ENCODE peak calls at places on chromosomes 3 and 15, in five cellular contexts. J is GM23338, E is Peyer's patch, X is H9, F is cardiac muscle cell. D is an unnamed sample. For H3K4me1, the result is how much of the 10 kb centered on the place peaks cover.

GRCh38 chr15:60414016-60414682 is 16.4 kb upstream of the ANXA2 start:
- DNase-seq in J (no peak), E (no peak), X (no peak), F (no peak), D (no peak)

GRCh38 chr15:47987908-47988532 is 132.8 kb upstream of the SLC24A5 start:
- DNase-seq in J (peak), E (no peak), X (no peak), F (peak), D (no peak)

GRCh38 chr3:115903843-115904242 is 280.5 kb downstream of the GAP43 start:
- DNase-seq in J (no peak), E (no peak), X (no peak), F (no peak), D (no peak)

GRCh38 chr3:177382944-177383343 is 185.7 kb upstream of the TBL1XR1 start:
- DNase-seq in J (no peak), E (no peak), X (no peak), F (no peak), D (no peak)

GRCh38 chr3:6857510-6857909 is 3.4 kb upstream of the GRM7 start:
- DNase-seq in J (no peak), E (no peak), X (no peak), F (no peak), D (no peak)

GRCh38 chr3:179671709-179672337 is 19.0 kb downstream of the USP13 start:
- DNase-seq in J (no peak), E (no peak), X (no peak), F (no peak), D (no peak)

GRCh38 chr3:196927571-196928453 is 14.5 kb downstream of the NCBP2 start:
- DNase-seq in J (no peak), E (no peak), X (no peak), F (no peak), D (no peak)

GRCh38 chr15:82832601-82833209 is 23.3 kb downstream of the WHAMM start:
- DNase-seq in J (no peak), E (no peak), X (no peak), F (no peak), D (no peak)

GRCh38 chr15:70042553-70043214 is 55.0 kb downstream of the TLE3 start:
- DNase-seq in J (no peak), E (no peak), X (no peak), F (no peak), D (no peak)

GRCh38 chr15:99121207-99121606 is 16.3 kb downstream of the SYNM start:
- DNase-seq in J (no peak), E (no peak), X (no peak), F (no peak), D (no peak)

GRCh38 chr15:94671845-94672524 is 440.6 kb downstream of the MCTP2 start:
- DNase-seq in J (peak), E (no peak), X (peak), F (peak), D (no peak)

GRCh38 chr3:37221407-37221806 is 47.0 kb upstream of the LRRFIP2 start:
- DNase-seq in J (no peak), E (no peak), X (no peak), F (no peak), D (no peak)

GRCh38 chr3:39208463-39209055 is 16.2 kb upstream of the XIRP1 start:
- DNase-seq in J (peak), E (peak), X (peak), F (peak), D (no peak)

GRCh38 chr15:94844533-94845390 is 613.4 kb downstream of the MCTP2 start:
- DNase-seq in J (peak), E (no peak), X (peak), F (peak), D (no peak)

GRCh38 chr3:57530071-57530608 is 14.0 kb downstream of the DNAH12 start:
- DNase-seq in J (no peak), E (no peak), X (no peak), F (no peak), D (no peak)

GRCh38 chr15:35306361-35306981 is 221.4 kb upstream of the NANOGP8 start:
- DNase-seq in J (peak), E (no peak), X (no peak), F (peak), D (no peak)

GRCh38 chr3:13378155-13378554 is 42.0 kb downstream of the NUP210 start:
- DNase-seq in J (no peak), E (no peak), X (no peak), F (no peak), D (no peak)

GRCh38 chr3:50264389-50264963 is 4.5 kb upstream of the SEMA3B start:
- DNase-seq in J (no peak), E (no peak), X (peak), F (peak), D (peak)

GRCh38 chr3:165011557-165011956 is 66.7 kb downstream of the SI start:
- DNase-seq in J (no peak), E (no peak), X (no peak), F (no peak), D (no peak)

GRCh38 chr15:78461171-78461881 is 23.3 kb downstream of the IREB2 start:
- DNase-seq in J (peak), E (no peak), X (no peak), F (no peak), D (no peak)

GRCh38 chr3:195441971-195442572 is 748 bp downstream of the ACAP2 start:
- DNase-seq in J (peak), E (peak), X (peak), F (peak), D (no peak)

GRCh38 chr3:42451546-42452230 is 41.3 kb upstream of the LYZL4 start:
- DNase-seq in J (no peak), E (no peak), X (no peak), F (no peak), D (no peak)

GRCh38 chr3:175002732-175003143 is 143.6 kb downstream of the NAALADL2 start:
- DNase-seq in J (no peak), E (no peak), X (no peak), F (no peak), D (no peak)

GRCh38 chr15:75821946-75822345 is 21.3 kb upstream of the UBE2Q2 start:
- DNase-seq in J (no peak), E (no peak), X (no peak), F (no peak), D (no peak)

GRCh38 chr15:76239786-76240185 is 71.5 kb downstream of the ETFA start:
- DNase-seq in J (no peak), E (no peak), X (no peak), F (no peak), D (no peak)

GRCh38 chr3:151925419-151925818 is 52.0 kb downstream of the SUCNR1 start:
- DNase-seq in J (no peak), E (no peak), X (no peak), F (no peak), D (no peak)

GRCh38 chr15:99092554-99093172 is 12.2 kb upstream of the SYNM start:
- DNase-seq in J (no peak), E (no peak), X (no peak), F (no peak), D (no peak)

GRCh38 chr15:80550219-80550909 is 144.7 kb upstream of the ABHD17C start:
- DNase-seq in J (no peak), E (no peak), X (no peak), F (peak), D (no peak)

GRCh38 chr3:179558742-179559364 is 3.9 kb upstream of the ACTL6A start:
- DNase-seq in J (peak), E (peak), X (peak), F (peak), D (no peak)

GRCh38 chr3:165191476-165191875 is 4.7 kb downstream of the SLITRK3 start:
- DNase-seq in J (no peak), E (no peak), X (no peak), F (no peak), D (no peak)

GRCh38 chr15:55204464-55204863 is 7.7 kb upstream of the RSL24D1 start:
- DNase-seq in J (no peak), E (no peak), X (no peak), F (no peak), D (no peak)

GRCh38 chr3:64651791-64652241 is 36.0 kb downstream of the ADAMTS9 start:
- DNase-seq in J (peak), E (no peak), X (no peak), F (no peak), D (no peak)

GRCh38 chr15:71440479-71441071 is 325.3 kb downstream of the THSD4 start:
- DNase-seq in J (peak), E (no peak), X (no peak), F (peak), D (no peak)
- TF ChIP-seq CTCF in J (peak), E (peak), X (peak), F (peak), D (peak)

GRCh38 chr3:183211390-183211789 is 41.7 kb upstream of the B3GNT5 start:
- DNase-seq in J (no peak), E (no peak), X (no peak), F (no peak), D (peak)
- H3K27ac ChIP-seq in J (no peak), E (no peak), X (no peak), F (no peak), D (no peak)

GRCh38 chr3:31422237-31422636 is 110.5 kb upstream of the STT3B start:
- DNase-seq in J (no peak), E (no peak), X (no peak), F (no peak), D (no peak)
- H3K4me1 ChIP-seq in J (under half), E (under half), X (under half), F (under half), D (under half)

DNA sequence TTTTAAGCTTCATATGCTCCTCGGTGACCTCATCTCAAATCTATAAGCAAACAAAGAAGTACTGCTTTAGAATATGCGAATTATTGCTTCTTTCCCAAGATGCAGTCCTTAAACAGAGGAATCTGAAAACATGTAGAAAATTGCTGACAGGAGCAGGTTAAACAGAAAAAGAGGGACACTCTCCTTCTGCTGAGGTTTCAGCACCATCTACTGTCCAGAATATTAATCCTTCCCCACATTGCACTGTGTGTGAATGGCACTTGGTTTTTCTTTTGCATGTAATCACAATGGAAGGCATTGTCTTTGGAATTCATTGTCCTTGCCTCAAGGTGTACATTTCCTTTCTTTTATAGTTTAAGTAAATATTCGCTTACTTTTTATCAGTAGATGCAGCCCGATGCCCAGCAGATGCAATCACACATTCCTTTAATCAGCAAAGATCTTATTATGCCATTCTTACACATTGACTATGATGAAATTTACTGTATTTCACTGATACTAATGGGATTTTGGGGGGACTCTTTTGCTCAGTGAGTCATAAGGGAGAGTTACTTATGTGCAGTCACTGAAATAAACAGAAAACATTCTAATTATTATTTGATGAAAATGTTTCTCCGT is 94.6 kb downstream of the IL5RA start:
- DNase-seq in J (peak), E (no peak), X (no peak), F (peak), D (no peak)
- TF ChIP-seq CTCF in J (peak), E (peak), X (peak), F (peak), D (peak)

GRCh38 chr3:54743755-54744154 is 184.1 kb downstream of the LRTM1 start:
- DNase-seq in J (no peak), E (no peak), X (no peak), F (no peak), D (no peak)
- H3K27ac ChIP-seq in J (no peak), E (no peak), X (no peak), F (no peak), D (no peak)

GRCh38 chr3:192514081-192514753 is 213.1 kb downstream of the FGF12 start:
- DNase-seq in J (peak), E (no peak), X (peak), F (peak), D (no peak)

GRCh38 chr3:192516850-192517249 is 210.5 kb downstream of the FGF12 start:
- DNase-seq in J (no peak), E (no peak), X (no peak), F (no peak), D (no peak)

GRCh38 chr3:192514754-192515660 is 212.3 kb downstream of the FGF12 start:
- DNase-seq in J (peak), E (no peak), X (peak), F (peak), D (no peak)

DNA sequence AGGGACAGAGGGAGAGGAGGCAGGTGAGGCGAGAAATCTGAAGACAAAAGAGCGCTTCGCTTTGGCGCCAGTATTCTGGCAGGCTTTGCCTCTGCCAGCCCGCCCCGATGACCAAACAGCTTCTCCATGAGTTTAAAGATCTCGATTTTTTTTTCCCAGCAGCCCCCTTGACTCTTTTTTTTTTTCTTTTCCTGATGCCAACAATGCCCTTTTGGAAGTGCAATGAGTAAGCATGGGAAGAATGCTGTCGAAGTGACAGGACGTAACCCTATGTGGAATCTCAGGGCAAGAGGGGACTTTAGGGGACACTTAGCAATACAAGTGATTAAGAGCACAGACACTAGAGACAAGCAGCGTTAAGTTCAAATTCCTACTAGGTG is 211.7 kb downstream of the FGF12 start:
- DNase-seq in J (no peak), E (no peak), X (no peak), F (no peak), D (no peak)
- H3K4me1 ChIP-seq in J (under half), E (under half), X (under half), F (under half), D (under half)

DNA sequence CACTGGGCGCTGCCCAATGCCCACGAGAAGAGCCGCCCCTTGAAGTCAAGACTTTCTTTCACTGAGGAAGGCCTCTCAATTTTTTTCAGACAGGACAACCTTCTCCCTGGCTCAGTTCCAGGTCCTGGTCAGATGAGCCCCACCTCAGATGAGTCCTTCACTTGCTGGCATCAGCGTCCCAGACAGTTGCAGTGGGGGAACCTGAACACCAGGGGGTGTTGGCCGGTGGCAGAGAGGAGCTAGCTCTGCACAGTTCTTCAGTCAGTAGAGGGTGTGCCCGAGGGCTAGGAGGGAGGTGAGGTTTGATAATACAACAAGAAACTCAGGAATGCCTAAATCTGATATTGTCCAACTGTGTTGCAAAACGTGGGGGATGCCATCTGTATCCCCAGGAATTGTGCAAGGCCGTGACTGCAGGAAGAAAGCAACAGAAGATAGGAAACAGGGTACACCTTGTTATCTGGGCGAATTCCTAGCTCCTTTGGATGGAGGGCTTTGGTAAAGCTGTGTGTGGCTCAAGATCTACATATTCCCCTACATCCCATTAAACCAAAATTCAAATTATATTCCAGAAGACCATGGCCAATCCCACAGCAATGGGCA is 34.3 kb downstream of the CCR3 start:
- DNase-seq in J (peak), E (peak), X (peak), F (peak), D (peak)
- TF ChIP-seq CTCF in J (peak), E (peak), X (peak), F (peak), D (no peak)

DNA sequence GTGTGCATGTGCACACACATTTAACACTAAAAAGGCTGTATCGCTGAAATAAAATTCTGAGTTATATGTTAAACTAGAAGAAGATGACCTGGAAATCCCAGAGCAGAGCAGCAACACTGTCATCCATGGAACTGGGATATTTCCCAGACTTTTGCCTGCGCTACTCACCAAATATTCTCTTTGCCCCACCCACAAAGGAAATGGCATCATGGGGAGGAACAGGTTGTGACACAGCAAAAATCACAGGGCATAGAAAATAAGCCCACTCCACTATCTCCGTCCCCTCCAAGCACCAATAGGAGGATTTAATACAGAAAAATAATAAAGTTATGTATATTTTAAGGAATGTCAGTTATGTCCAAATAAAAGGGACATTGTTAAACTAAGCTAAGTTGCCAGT is 71.7 kb downstream of the COL8A1 start:
- DNase-seq in J (no peak), E (no peak), X (no peak), F (no peak), D (no peak)
- H3K27ac ChIP-seq in J (no peak), E (no peak), X (no peak), F (no peak), D (peak)

GRCh38 chr3:127702151-127702578 is 29.4 kb downstream of the ABTB1 start:
- DNase-seq in J (no peak), E (no peak), X (no peak), F (no peak), D (no peak)
- H3K4me1 ChIP-seq in J (under half), E (under half), X (under half), F (under half), D (under half)

DNA sequence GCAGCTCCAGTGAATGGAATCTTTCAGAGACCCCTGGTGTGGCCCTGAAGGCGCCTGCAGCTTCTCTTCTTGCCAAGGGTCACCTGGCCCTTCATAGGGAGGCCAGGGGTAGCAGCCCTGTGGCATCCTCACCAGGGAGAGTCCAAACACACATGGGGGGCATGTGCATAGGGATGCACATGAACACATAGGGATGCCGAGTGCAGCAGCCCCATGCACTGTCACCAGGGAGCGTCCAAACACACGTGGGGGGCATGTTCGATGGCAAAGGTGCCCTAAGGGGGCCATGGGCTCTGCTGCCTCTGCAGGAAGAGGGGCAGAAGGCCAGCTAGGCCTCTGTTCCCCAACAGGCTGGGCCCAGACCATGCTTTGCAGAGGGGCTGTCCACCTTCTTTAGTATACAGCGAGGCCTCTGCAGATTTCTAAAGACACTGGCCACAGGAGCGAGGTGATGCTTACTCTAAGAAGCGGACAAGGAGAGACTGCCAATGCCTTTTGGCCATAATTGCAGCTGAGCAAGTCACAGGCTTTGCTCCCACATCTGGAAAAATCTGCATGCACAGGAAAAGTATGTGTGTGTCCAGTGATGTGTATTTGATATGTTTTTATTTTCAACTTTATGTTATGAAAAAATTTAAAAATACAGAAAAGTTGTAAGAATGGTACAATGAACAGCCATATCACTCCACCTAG is 20.9 kb downstream of the ANAPC13 start:
- DNase-seq in J (no peak), E (no peak), X (peak), F (no peak), D (no peak)
- TF ChIP-seq CTCF in J (peak), E (no peak), X (no peak), F (no peak), D (no peak)